ENCODE peak calls at places on chromosomes 4 and X, in four cellular contexts. S is SK-N-SH, X is GM12878, J is H1. V is an unnamed sample.

GRCh38 chr4:38125816-38126215 is 165.6 kb downstream of the PTTG2 start:
- DNase-seq in S (no peak), X (no peak), J (no peak), V (no peak)

GRCh38 chr4:11700751-11701226 is 272.1 kb upstream of the HS3ST1 start:
- DNase-seq in S (no peak), X (no peak), J (no peak), V (no peak)

GRCh38 chr4:34323549-34324325 is 1920.6 kb downstream of the ARAP2 start:
- DNase-seq in S (no peak), X (no peak), J (no peak), V (no peak)

GRCh38 chr4:163017135-163017534 is 149.6 kb downstream of the NAF1 start:
- DNase-seq in S (no peak), X (no peak), J (no peak), V (no peak)

GRCh38 chrX:80578518-80579105 is 158.4 kb downstream of the TENT5D start:
- DNase-seq in S (peak; percentile 41), X (no peak), J (no peak), V (peak; percentile 6)

GRCh38 chr4:113445286-113445685 is 316.3 kb downstream of the CAMK2D start:
- DNase-seq in S (no peak), X (no peak), J (no peak), V (no peak)

GRCh38 chr4:113827285-113827684 is 65.7 kb upstream of the CAMK2D start:
- DNase-seq in S (no peak), X (no peak), J (no peak), V (no peak)

GRCh38 chrX:71606536-71607216 is 11.6 kb downstream of the CXCR3 start:
- DNase-seq in S (no peak), X (no peak), J (no peak), V (no peak)

GRCh38 chrX:9928083-9928482 is 39.1 kb upstream of the CLDN34 start:
- DNase-seq in S (no peak), X (no peak), J (peak; percentile 69), V (no peak)

GRCh38 chr4:6085028-6085942 is 67.1 kb upstream of the C4orf50 start:
- DNase-seq in S (no peak), X (no peak), J (no peak), V (no peak)

GRCh38 chr4:610411-611261 is 14.7 kb upstream of the PDE6B start:
- DNase-seq in S (no peak), X (no peak), J (no peak), V (no peak)

GRCh38 chr4:21134994-21135393 is 434.7 kb downstream of the PACRGL start:
- DNase-seq in S (peak; percentile 38), X (no peak), J (no peak), V (no peak)

GRCh38 chr4:182764137-182764536 is 153.0 kb downstream of the DCTD start:
- DNase-seq in S (no peak), X (no peak), J (no peak), V (no peak)

GRCh38 chrX:53377464-53377863 is 45.0 kb downstream of the SMC1A start:
- DNase-seq in S (no peak), X (no peak), J (no peak), V (no peak)

GRCh38 chr4:123361195-123361861 is 35.3 kb upstream of the SPRY1 start:
- DNase-seq in S (no peak), X (no peak), J (no peak), V (no peak)

GRCh38 chr4:41385486-41385885 is 128.8 kb downstream of the UCHL1 start:
- DNase-seq in S (no peak), X (no peak), J (no peak), V (no peak)

DNA sequence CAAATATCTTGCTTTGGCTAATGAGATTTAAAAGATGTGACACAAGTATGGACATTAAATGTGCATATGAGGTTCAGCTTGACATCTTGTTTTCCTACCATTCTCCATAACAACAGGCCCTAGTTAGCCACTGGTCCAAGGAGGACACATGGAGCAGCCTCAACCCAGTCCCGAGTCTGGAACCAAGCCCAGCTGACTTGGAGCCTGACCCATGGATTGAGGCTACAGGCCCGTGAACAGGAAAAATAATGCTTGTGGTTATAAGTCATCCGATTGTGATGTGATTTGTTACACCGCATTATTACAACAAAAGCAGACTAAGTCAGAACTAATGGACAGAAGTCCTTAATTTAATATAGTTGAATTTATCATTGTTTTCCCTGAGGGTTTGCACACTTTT is 123.2 kb upstream of the BANK1 start:
- DNase-seq in S (no peak), X (no peak), J (no peak), V (no peak)
- TF ChIP-seq TCF12 in S (no peak), X (no peak), J (no peak), V (no peak)

DNA sequence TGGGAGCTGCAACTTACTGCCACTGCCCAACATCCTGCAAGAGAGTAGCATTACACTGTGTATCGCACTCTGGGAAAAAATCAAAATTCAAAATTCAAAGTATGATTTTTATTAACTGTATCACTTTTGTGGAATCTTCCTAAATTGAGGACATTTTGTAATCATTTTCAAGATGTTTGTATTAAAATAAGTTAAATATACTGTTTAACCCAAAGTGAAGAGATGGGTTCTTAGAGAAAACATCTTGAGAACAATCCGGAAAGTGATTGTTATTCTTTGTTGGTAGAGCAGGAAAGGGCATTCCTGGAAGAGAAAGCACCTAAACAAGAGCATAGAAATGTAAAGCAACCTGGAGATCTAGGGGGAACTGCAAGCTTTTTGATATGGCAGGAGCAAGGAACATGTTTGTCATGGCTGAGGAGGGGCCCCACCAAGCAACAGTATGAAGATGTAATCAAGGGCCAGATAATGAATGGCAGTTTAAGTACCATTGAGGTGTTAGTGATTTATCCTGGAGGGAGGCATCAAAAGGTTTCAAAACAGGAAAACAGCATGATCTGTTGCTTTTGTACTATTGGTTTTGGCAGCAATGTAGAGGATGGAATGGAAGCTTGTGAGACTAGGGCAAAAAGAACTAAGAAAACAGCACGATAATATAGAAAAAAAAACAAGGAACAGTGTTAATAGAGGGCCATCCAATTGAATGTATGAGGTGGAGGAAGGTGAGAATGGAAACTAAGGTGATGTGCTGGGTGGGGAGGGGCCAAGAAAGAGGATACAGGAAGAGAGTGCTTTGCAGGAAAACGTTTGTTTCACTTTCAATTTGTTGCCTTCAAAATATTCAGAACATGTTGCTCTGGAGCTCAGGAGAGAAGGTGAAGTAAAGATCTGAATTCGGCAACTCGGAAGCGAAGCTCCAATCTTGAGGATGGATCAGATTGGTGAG is 14.2 kb upstream of the SEC24D start:
- DNase-seq in S (no peak), X (no peak), J (peak; percentile 62), V (no peak)
- TF ChIP-seq TCF12 in S (no peak), X (no peak), J (no peak), V (no peak)

GRCh38 chr4:140330311-140330900 is 43.0 kb upstream of the SCOC start:
- DNase-seq in S (no peak), X (no peak), J (no peak), V (peak; percentile 18)
- TF ChIP-seq TCF12 in S (no peak), X (no peak), J (no peak), V (no peak)

DNA sequence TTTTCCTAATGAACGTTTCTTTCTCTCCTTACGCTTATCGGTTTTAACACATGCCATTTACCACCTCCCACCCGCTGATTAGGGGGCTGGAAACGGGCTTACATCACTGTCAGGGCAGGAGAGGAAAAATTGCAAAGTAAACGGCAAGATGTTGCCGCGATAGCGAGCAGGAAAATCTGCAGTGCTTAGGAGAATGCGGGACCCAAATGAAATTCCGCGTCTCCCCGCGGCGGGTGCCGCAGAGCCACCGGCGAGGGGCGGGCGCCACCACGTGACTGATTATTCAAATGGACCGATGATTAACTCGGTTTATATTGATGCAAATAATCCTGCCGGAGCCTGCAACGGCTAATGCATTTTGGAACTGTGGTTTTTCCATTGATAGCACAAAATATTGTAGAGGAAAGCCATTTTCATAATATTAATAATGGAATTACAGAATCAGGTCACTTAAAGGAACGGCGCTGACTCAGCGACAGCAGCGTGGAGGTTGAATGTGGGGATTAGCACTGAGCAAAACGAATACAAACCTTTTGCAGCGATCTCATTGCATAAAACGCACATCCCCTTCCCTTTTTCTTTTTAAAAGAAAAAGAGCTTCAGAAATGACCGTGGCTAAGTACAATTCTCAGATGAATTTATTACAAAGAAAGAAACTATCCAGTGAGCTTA is 224.2 kb downstream of the STIM2 start:
- DNase-seq in S (peak; percentile 52), X (no peak), J (no peak), V (no peak)
- TF ChIP-seq TCF12 in S (no peak), X (no peak), J (no peak), V (no peak)

V was measured in HepG2.